ENCODE peak calls at places on chromosome 5, in ten cellular contexts. L is GM12891, F is stomach, M is HCT116, W is suprapubic skin, V is sigmoid colon, U is breast epithelium, A is H1, R is endothelial cell of umbilical vein, Q is spleen. J is an unnamed sample.

GRCh38 chr5:76099756-76100155 is 16.6 kb downstream of the SV2C start:
- DNase-seq in M (no peak), F (no peak), U (no peak), L (no peak), R (no peak), A (no peak), V (no peak), W (no peak), Q (no peak), J (no peak)

GRCh38 chr5:175842947-175843793 is 28.2 kb upstream of the CPLX2 start:
- DNase-seq in W (no peak), R (no peak), U (no peak), Q (no peak), V (no peak), A (no peak), F (no peak), M (no peak), L (no peak), J (no peak)

GRCh38 chr5:89572696-89573095 is 689.7 kb upstream of the MEF2C start:
- DNase-seq in W (no peak), L (no peak), V (no peak), M (no peak), U (no peak), R (no peak), A (no peak), Q (no peak), F (no peak), J (no peak)

GRCh38 chr5:13946111-13946510 is 1.6 kb upstream of the DNAH5 start:
- DNase-seq in U (peak; percentile 67), F (no peak), Q (no peak), R (no peak), L (no peak), A (no peak), W (no peak), V (no peak), M (no peak), J (no peak)

GRCh38 chr5:142690641-142691040 is 4.8 kb upstream of the FGF1 start:
- DNase-seq in V (no peak), W (no peak), F (no peak), R (no peak), L (no peak), U (no peak), A (no peak), Q (no peak), M (no peak), J (no peak)

GRCh38 chr5:53167836-53168235 is 58.3 kb upstream of the MOCS2 start:
- DNase-seq in F (peak; percentile 26), U (peak; percentile 32), M (no peak), R (peak; percentile 12), Q (no peak), V (peak; percentile 78), A (no peak), L (no peak), W (peak; percentile 82), J (no peak)

GRCh38 chr5:60677831-60678664 is 21.9 kb downstream of the DEPDC1B start:
- DNase-seq in A (no peak), U (no peak), V (no peak), W (no peak), M (no peak), R (peak; percentile 70), F (peak; percentile 37), Q (no peak), L (no peak), J (no peak)

GRCh38 chr5:132823481-132824050 is 6.9 kb downstream of the SHROOM1 start:
- DNase-seq in A (no peak), Q (no peak), M (no peak), U (no peak), V (no peak), F (no peak), L (no peak), R (no peak), W (no peak), J (no peak)

GRCh38 chr5:68344447-68345111 is 129.0 kb downstream of the PIK3R1 start:
- DNase-seq in Q (no peak), R (peak; percentile 24), W (no peak), M (no peak), V (no peak), F (no peak), U (no peak), A (no peak), L (no peak), J (no peak)

DNA sequence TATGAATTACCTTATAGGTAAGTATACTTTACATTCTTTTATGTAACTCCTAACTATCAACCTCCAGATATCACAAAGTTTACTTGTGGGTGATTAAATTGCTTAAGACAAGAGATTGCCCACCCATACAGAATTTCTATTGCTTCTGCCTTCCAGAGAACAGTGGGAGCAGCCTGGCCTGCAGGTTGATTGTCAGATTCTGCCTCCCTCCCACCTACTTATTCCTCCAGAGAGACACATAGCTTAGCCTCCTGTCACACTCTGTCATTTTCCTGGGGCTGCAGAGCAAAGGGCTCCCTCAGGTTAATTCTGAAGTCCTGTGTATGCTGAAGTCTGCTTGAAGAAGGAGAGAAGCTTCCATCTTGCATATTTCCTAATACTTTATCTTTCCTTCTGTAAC is 48.5 kb upstream of the DHFR start:
- DNase-seq in M (no peak), R (no peak), U (no peak), Q (no peak), A (no peak), W (no peak), F (no peak), L (no peak), V (no peak), J (no peak)
- TF ChIP-seq POLR2A in M (no peak), R (no peak), U (no peak), Q (no peak), A (no peak), W (no peak), F (no peak), L (no peak), V (no peak), J (no peak)

DNA sequence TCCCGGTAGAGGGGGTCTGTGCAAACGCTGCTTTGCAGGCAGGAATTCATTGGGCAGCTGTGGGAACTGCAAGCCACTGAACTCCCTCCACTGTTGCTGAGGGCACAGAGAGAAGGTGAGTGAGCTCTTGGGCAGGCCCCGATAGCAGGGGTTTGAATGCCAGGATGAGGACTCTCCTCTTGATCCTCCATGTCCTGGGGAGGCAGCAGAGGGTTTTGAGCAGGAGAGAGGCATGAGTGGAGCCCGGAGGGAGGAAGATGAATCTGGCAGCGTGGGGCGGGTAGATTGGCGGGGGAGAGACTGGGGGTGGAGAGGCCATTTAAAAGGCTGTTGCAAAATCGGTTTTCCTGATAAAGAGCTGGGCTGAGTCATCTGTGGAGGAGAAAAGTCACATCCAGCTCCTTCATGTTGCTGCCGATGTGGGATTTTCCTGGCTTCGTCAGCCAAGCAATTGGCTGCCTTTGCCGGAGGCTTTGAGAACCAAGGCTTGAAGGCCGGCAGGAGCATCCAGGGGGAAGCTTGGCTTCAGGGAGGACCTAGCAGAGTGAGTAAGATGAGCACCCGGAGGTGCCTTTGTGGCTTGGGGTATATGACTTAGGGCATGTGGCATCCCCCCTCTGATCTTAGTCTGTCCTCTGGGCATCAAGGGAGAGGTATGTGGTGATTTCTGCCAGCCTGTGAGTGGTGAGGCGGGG is at the start of gene SYNPO:
- DNase-seq in L (no peak), Q (no peak), A (no peak), M (no peak), F (peak; percentile 53), V (peak; percentile 91), W (no peak), R (peak; percentile 88), U (no peak), J (no peak)
- TF ChIP-seq POLR2AphosphoS5 in L (no peak), Q (no peak), A (no peak), M (no peak), F (peak; percentile 69), V (peak; percentile 55), W (no peak), R (peak; percentile 58), U (peak; percentile 17), J (no peak)

DNA sequence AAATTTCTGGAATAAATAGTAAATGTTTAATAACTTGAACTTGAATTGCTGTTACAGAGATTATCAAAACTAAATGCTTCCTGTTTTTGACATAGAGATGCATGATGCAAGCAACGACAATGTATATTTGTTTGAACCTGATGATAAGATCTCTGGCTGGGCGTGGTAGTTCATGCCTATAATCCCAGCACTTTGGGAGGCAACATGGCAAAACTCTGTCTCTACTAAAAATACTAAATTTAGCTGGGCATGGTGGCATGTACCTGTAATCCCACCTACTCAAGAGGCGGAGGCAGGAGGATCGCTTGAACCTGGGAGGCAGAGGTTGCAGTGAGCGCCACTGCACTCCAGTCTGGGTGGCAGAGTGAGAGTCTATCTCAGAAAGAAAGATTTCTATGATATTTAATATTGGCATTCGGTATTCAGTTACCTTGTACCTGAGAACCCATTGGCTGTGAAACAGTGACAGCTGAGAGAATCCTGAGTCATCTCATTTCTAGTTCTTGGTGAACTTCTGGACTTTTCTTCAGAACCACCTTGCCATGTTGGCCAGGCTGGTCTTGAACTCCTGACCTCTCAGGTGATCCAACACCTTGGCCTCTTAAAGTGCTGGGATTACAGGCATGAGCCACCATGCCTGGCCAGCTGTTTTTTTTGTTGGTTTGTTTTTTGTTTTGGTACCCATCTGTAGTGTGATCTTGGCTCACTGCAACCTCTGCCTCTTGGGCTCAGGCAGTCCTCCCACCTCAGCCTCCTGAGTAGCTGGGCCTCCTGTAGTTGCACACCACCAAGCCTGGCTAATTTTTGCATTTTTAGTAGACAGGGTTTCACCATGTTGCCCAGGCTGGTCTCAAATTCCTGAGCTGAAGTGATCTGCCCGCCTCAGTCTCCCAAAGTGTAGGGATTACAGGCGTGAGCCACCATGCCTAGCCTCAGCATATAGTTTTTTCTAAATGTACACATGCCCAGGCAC is 10.0 kb upstream of the FGF18 start:
- DNase-seq in M (no peak), Q (no peak), L (no peak), F (no peak), U (no peak), R (no peak), W (no peak), A (no peak), V (no peak), J (no peak)
- TF ChIP-seq POLR2A in M (no peak), Q (no peak), L (no peak), F (no peak), U (no peak), R (no peak), W (no peak), A (no peak), V (no peak), J (peak; percentile 45)

GRCh38 chr5:6601271-6601670 is 31.6 kb downstream of the NSUN2 start:
- DNase-seq in V (no peak), Q (no peak), F (no peak), A (no peak), U (no peak), M (no peak), L (no peak), R (no peak), W (no peak), J (no peak)

GRCh38 chr5:6602441-6602840 is 30.4 kb downstream of the NSUN2 start:
- DNase-seq in V (no peak), F (no peak), Q (no peak), A (no peak), R (no peak), W (no peak), L (no peak), M (no peak), U (no peak), J (no peak)

GRCh38 chr5:6597557-6597956 is 35.3 kb downstream of the NSUN2 start:
- DNase-seq in A (no peak), U (no peak), R (no peak), Q (no peak), W (no peak), M (no peak), V (no peak), L (no peak), F (no peak), J (no peak)

GRCh38 chr5:6598351-6598900 is 34.4 kb downstream of the NSUN2 start:
- DNase-seq in M (no peak), W (no peak), R (no peak), V (no peak), L (no peak), F (no peak), Q (no peak), U (no peak), A (no peak), J (no peak)

GRCh38 chr5:6599739-6600138 is 33.1 kb downstream of the NSUN2 start:
- DNase-seq in R (no peak), M (no peak), U (no peak), A (no peak), F (no peak), Q (no peak), L (no peak), V (no peak), W (no peak), J (no peak)
- TF ChIP-seq POLR2AphosphoS5 in R (no peak), M (no peak), U (no peak), A (no peak), F (no peak), Q (no peak), L (peak; percentile 31), V (no peak), W (no peak), J (no peak)